ENCODE peak calls at places on chromosomes 12 and 14, in ten cellular contexts. G, J, C, P, M, X, A, S, Q and T are unnamed samples.

GRCh38 chr14:100604709-100605108 is 17.5 kb upstream of the BEGAIN start:
- DNase-seq in G (peak; percentile 34), C (no peak), M (no peak), A (no peak), X (no peak), J (no peak), S (no peak), Q (peak; percentile 70), P (no peak), T (no peak)

GRCh38 chr14:101173698-101174521 is 270.4 kb upstream of the RTL1 start:
- DNase-seq in J (no peak), C (no peak), A (no peak), P (no peak), M (no peak), G (no peak), X (no peak), Q (peak; percentile 60), S (no peak), T (no peak)

GRCh38 chr12:58933068-58933681 is 12.9 kb upstream of the LRIG3 start:
- DNase-seq in S (no peak), X (no peak), M (no peak), Q (no peak), G (no peak), C (no peak), J (peak; percentile 81), P (no peak), A (no peak), T (no peak)

GRCh38 chr12:87678453-87678852 is 350.7 kb downstream of the C12orf50 start:
- DNase-seq in C (no peak), G (no peak), P (no peak), J (no peak), Q (no peak), S (peak; percentile 83), M (peak; percentile 59), X (no peak), A (no peak), T (no peak)

GRCh38 chr12:55296469-55296868 is at the start of gene OR6C6:
- DNase-seq in M (no peak), G (no peak), X (no peak), J (no peak), C (no peak), A (no peak), S (no peak), Q (no peak), P (no peak), T (no peak)

GRCh38 chr12:107458163-107458562 is 227.4 kb upstream of the PWP1 start:
- DNase-seq in P (no peak), A (no peak), C (no peak), G (no peak), S (peak; percentile 15), J (no peak), Q (no peak), M (no peak), X (no peak), T (no peak)

GRCh38 chr12:20601668-20602280 is 93.4 kb upstream of the SLCO1C1 start:
- DNase-seq in S (peak; percentile 85), J (peak; percentile 76), P (no peak), C (peak; percentile 13), A (no peak), X (no peak), Q (no peak), M (peak; percentile 73), G (no peak), T (no peak)

GRCh38 chr12:10884086-10884725 is at the start of gene PRH1:
- DNase-seq in Q (no peak), G (no peak), C (no peak), J (no peak), P (no peak), M (no peak), S (no peak), A (no peak), X (no peak), T (no peak)

GRCh38 chr12:69502342-69503081 is 32.3 kb downstream of the FRS2 start:
- DNase-seq in S (peak; percentile 73), Q (no peak), M (no peak), J (peak; percentile 61), X (no peak), A (no peak), P (no peak), G (no peak), C (no peak), T (no peak)

GRCh38 chr12:26195641-26196423 is 459 bp downstream of the SSPN start:
- DNase-seq in P (peak; percentile 51), S (peak; percentile 54), G (peak; percentile 70), J (peak; percentile 61), Q (peak; percentile 87), C (peak; percentile 3), A (peak; percentile 43), M (peak; percentile 31), X (peak; percentile 8), T (no peak)

GRCh38 chr12:119158004-119158776 is 20.5 kb upstream of the HSPB8 start:
- DNase-seq in J (no peak), C (no peak), P (peak; percentile 29), S (no peak), A (no peak), M (no peak), G (no peak), X (no peak), Q (no peak), T (no peak)

GRCh38 chr12:119157528-119157927 is 21.2 kb upstream of the HSPB8 start:
- DNase-seq in P (no peak), J (no peak), M (no peak), A (no peak), C (no peak), Q (no peak), S (no peak), X (no peak), G (no peak), T (no peak)

GRCh38 chr12:119153477-119154434 is 25.0 kb upstream of the HSPB8 start:
- DNase-seq in S (no peak), G (no peak), A (no peak), C (peak; percentile 4), M (peak; percentile 17), P (peak; percentile 45), J (peak; percentile 5), X (no peak), Q (no peak), T (no peak)

GRCh38 chr12:119154435-119154818 is 24.3 kb upstream of the HSPB8 start:
- DNase-seq in G (no peak), C (peak; percentile 9), S (no peak), J (no peak), X (no peak), A (no peak), M (no peak), Q (no peak), P (no peak), T (no peak)

GRCh38 chr12:119156401-119156800 is 22.3 kb upstream of the HSPB8 start:
- DNase-seq in C (no peak), G (no peak), P (no peak), J (no peak), M (no peak), S (no peak), X (no peak), Q (no peak), A (no peak), T (no peak)
- TF ChIP-seq CTCF in C (no peak), G (no peak), P (no peak), J (no peak), M (no peak), S (no peak), X (no peak), Q (no peak), A (no peak), T (no peak)

DNA sequence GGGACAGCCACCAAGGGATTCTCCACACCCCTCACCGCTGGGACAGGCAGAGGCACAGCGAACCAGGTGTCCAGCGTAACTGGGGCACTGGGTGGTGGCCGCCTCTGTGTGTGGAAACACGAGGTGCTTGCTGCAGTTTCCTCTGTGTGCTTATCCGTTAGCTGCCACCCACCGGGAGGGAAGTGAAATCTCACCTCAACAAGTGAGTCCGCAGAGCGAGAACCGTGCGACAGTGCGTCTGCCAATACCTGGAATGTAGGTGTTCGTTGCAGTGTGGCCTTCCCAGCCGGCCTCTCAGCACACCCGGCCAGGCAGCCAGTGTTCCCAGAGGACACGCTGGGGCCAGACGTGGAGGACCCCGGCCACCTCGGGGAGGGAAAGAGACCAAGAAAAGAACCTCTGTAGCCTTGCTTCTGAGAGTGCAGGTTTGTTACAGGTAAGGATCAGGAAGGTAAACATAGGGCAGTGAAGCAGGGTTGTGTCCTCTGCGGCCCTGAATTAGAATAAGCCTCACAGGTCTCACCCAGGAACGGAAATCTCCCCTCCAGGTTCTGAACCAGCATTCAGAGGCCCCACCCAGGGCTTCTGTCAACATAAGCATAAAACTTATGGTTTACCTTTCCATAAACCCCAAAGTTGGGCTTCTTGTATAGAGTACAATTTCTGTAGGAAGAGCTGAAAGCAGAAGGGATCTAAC is 1.5 kb downstream of the BCL2L14 start:
- DNase-seq in J (no peak), G (no peak), P (no peak), C (peak; percentile 70), M (no peak), X (no peak), S (no peak), Q (no peak), A (no peak), T (no peak)
- H3K4me3 ChIP-seq in J (no peak overlapping the region), G (no peak overlapping the region), P (no peak overlapping the region), C (peak overlapping the region; percentile 40), M (no peak overlapping the region), X (no peak overlapping the region), S (no peak overlapping the region), Q (no peak overlapping the region), A (no peak overlapping the region), T (no peak overlapping the region)

GRCh38 chr14:75970989-75971388 is 10.8 kb downstream of the TGFB3 start:
- DNase-seq in S (no peak), C (no peak), A (no peak), Q (peak; percentile 29), G (no peak), M (no peak), X (no peak), P (no peak), J (no peak), T (no peak)
- TF ChIP-seq CTCF in S (no peak), C (no peak), A (no peak), Q (no peak), G (no peak), M (no peak), X (no peak), P (no peak), J (no peak), T (no peak)

GRCh38 chr12:117361312-117361670 is at the start of gene NOS1:
- DNase-seq in M (no peak), G (no peak), P (no peak), S (no peak), Q (no peak), C (no peak), J (no peak), A (no peak), X (no peak), T (no peak)

GRCh38 chr12:117360222-117360550 is 1.2 kb downstream of the NOS1 start:
- DNase-seq in M (no peak), Q (no peak), X (no peak), C (no peak), A (no peak), S (no peak), P (no peak), G (no peak), J (no peak), T (no peak)

GRCh38 chr12:117359029-117359845 is 2.2 kb downstream of the NOS1 start:
- DNase-seq in S (no peak), A (no peak), Q (no peak), C (no peak), M (no peak), P (no peak), G (no peak), J (no peak), X (no peak), T (no peak)

GRCh38 chr12:117361905-117362304 is 479 bp upstream of the NOS1 start:
- DNase-seq in M (no peak), S (no peak), J (no peak), A (no peak), C (no peak), G (no peak), Q (no peak), P (no peak), X (no peak), T (no peak)

GRCh38 chr12:117360551-117361311 is 695 bp downstream of the NOS1 start:
- DNase-seq in A (no peak), J (no peak), M (no peak), Q (no peak), S (no peak), X (no peak), G (no peak), P (no peak), C (no peak), T (no peak)
- H3K4me3 ChIP-seq in A (peak overlapping the region; percentile 53), J (no peak overlapping the region), M (no peak overlapping the region), Q (peak overlapping the region; percentile 13), S (no peak overlapping the region), X (no peak overlapping the region), G (peak overlapping the region; percentile 57), P (no peak overlapping the region), C (no peak overlapping the region), T (no peak overlapping the region)